ENCODE peak calls at places on chromosomes 1 and 21, in eight cellular contexts. Q, X, S, Y, P, O, W and T are unnamed samples. For H3K4me1, the result is how much of the 10 kb centered on the place peaks cover.

GRCh38 chr1:145871994-145872411 is 13.1 kb upstream of the PIAS3 start:
- DNase-seq in Q (peak), X (no peak), S (no peak), Y (peak), P (peak), O (peak), W (peak), T (no peak)

GRCh38 chr1:27137022-27137542 is 17.8 kb downstream of the SLC9A1 start:
- DNase-seq in Q (no peak), X (no peak), S (peak), Y (no peak), P (peak), O (peak), W (no peak), T (peak)

GRCh38 chr21:41953249-41953830 is 478 bp downstream of the C2CD2 start:
- DNase-seq in Q (peak), X (no peak), S (no peak), Y (no peak), P (no peak), O (peak), W (no peak), T (no peak)

GRCh38 chr1:12336436-12336835 is 106.6 kb downstream of the VPS13D start:
- DNase-seq in Q (peak), X (no peak), S (no peak), Y (peak), P (no peak), O (no peak), W (peak), T (no peak)

GRCh38 chr1:242546849-242547724 is 22.6 kb upstream of the PLD5 start:
- DNase-seq in Q (no peak), X (no peak), S (no peak), Y (no peak), P (no peak), O (no peak), W (no peak), T (no peak)

GRCh38 chr1:209546390-209547080 is 37.0 kb upstream of the CAMK1G start:
- DNase-seq in Q (no peak), X (no peak), S (no peak), Y (no peak), P (no peak), O (no peak), W (no peak), T (no peak)

GRCh38 chr1:154221815-154222081 is 993 bp downstream of the UBAP2L start:
- DNase-seq in Q (peak), X (peak), S (peak), Y (peak), P (peak), O (no peak), W (peak), T (no peak)

GRCh38 chr1:38098101-38098847 is 51.7 kb upstream of the POU3F1 start:
- DNase-seq in Q (no peak), X (no peak), S (no peak), Y (no peak), P (no peak), O (no peak), W (no peak), T (no peak)

GRCh38 chr1:219659682-219660081 is 46.8 kb upstream of the ZC3H11B start:
- DNase-seq in Q (no peak), X (peak), S (no peak), Y (peak), P (no peak), O (no peak), W (peak), T (no peak)

GRCh38 chr1:54604572-54605370 is 18.6 kb downstream of the FAM151A start:
- DNase-seq in Q (no peak), X (no peak), S (peak), Y (no peak), P (no peak), O (no peak), W (no peak), T (no peak)

GRCh38 chr1:23376890-23377811 is 7.5 kb upstream of the ZNF436 start:
- DNase-seq in Q (no peak), X (peak), S (no peak), Y (peak), P (no peak), O (no peak), W (peak), T (peak)

GRCh38 chr1:206459703-206460102 is 10.6 kb upstream of the IKBKE start:
- DNase-seq in Q (no peak), X (no peak), S (no peak), Y (no peak), P (no peak), O (no peak), W (no peak), T (no peak)

GRCh38 chr1:176617881-176618280 is 154.9 kb downstream of the PAPPA2 start:
- DNase-seq in Q (no peak), X (no peak), S (no peak), Y (no peak), P (no peak), O (no peak), W (peak), T (no peak)

GRCh38 chr1:32989160-32989894 is 24.7 kb upstream of the RNF19B start:
- DNase-seq in Q (peak), X (peak), S (no peak), Y (peak), P (peak), O (peak), W (peak), T (no peak)

GRCh38 chr1:221397606-221398005 is 344.3 kb downstream of the DUSP10 start:
- DNase-seq in Q (no peak), X (no peak), S (no peak), Y (no peak), P (no peak), O (no peak), W (no peak), T (no peak)

GRCh38 chr1:153985984-153986761 is at the start of gene RAB13:
- DNase-seq in Q (peak), X (peak), S (no peak), Y (peak), P (peak), O (peak), W (peak), T (peak)

GRCh38 chr1:105004515-105004914 is 1254.8 kb downstream of the AMY1C start:
- DNase-seq in Q (no peak), X (no peak), S (no peak), Y (no peak), P (no peak), O (no peak), W (no peak), T (no peak)

GRCh38 chr1:239718997-239719628 is 332.7 kb downstream of the CHRM3 start:
- DNase-seq in Q (no peak), X (no peak), S (no peak), Y (no peak), P (no peak), O (no peak), W (no peak), T (no peak)

GRCh38 chr1:160904783-160905616 is 20.0 kb upstream of the ITLN1 start:
- DNase-seq in Q (peak), X (no peak), S (no peak), Y (no peak), P (no peak), O (no peak), W (no peak), T (no peak)

GRCh38 chr1:237258871-237259270 is 216.9 kb downstream of the RYR2 start:
- DNase-seq in Q (peak), X (no peak), S (no peak), Y (peak), P (no peak), O (no peak), W (no peak), T (no peak)

GRCh38 chr1:153774780-153775431 is at the start of gene SLC27A3:
- DNase-seq in Q (peak), X (no peak), S (no peak), Y (peak), P (peak), O (peak), W (peak), T (no peak)

GRCh38 chr1:10724052-10724494 is 72.4 kb downstream of the CASZ1 start:
- DNase-seq in Q (peak), X (peak), S (no peak), Y (peak), P (no peak), O (peak), W (peak), T (no peak)

GRCh38 chr1:10724948-10725852 is 71.2 kb downstream of the CASZ1 start:
- DNase-seq in Q (no peak), X (no peak), S (no peak), Y (peak), P (no peak), O (peak), W (peak), T (no peak)

GRCh38 chr1:10727703-10728348 is 68.6 kb downstream of the CASZ1 start:
- DNase-seq in Q (no peak), X (no peak), S (no peak), Y (no peak), P (no peak), O (no peak), W (no peak), T (no peak)

GRCh38 chr1:10724511-10724910 is 71.9 kb downstream of the CASZ1 start:
- DNase-seq in Q (no peak), X (no peak), S (no peak), Y (no peak), P (no peak), O (no peak), W (no peak), T (no peak)

DNA sequence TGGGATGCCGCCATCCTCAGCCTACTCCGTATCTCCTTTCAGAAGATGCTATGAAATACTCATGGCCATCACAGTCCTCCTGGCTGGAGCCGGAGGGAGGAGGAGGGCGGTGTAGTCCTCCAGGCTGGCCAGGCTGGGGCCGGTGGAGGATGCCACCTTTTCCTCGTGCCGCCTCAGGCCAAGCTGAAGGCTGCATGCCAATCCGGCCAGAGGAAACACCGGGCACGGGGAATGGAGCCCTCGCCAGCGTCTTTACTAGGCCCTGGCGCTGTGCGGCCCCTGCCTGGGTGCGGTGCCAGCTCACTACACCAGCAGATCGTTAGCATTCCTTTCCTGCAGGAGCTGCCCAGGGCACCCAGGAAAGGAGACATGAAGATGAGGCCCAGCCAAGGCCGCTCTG is 70.1 kb downstream of the CASZ1 start:
- DNase-seq in Q (no peak), X (no peak), S (no peak), Y (no peak), P (no peak), O (peak), W (no peak), T (no peak)
- H3K4me1 ChIP-seq in Q (half or more), X (under half), S (under half), Y (under half), P (under half), O (under half), W (under half), T (under half)

DNA sequence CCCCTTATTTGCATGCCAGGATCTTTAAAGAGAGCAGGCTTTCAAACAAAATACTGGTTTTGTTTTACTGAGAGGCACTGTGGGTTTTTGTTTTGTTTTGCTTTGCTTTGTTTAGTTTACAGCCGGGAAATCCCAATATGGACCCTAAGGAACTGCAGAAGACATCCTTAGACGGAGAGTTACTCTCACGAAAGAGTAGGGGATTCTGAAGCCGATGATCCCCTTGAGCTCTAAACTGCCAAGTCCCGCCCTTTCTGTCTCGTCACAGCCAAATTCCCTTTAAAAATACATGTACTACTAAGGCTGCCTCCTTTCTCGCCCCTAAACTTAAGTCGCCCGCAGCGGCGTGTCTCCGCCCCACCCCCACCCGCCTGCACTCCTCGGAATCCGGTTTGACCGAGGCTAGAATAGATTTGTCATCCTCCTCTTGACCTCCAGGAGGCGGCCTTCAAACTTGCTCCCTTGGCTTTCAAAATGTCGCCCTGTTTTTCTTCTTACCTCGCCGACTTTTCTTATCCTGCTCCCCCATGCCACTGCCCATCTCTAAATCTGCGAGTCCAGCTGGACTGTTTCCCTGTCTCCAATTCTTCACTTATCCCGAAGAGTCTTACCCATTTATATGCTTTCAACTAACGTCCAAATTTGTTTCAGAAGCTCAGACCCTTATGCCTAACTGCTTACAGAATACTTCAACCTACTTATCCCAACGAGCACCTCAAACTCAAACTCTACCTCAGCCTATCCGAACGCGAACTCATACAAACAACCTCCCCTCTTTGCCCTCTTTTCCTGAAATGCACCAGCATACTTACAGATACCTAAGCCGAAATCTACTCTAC is 11.0 kb upstream of the BOLA1 start:
- DNase-seq in Q (peak), X (peak), S (peak), Y (peak), P (peak), O (peak), W (peak), T (peak)
- H3K4me3 ChIP-seq in Q (peak), X (peak), S (peak), Y (peak), P (peak), O (peak), W (peak), T (peak)

DNA sequence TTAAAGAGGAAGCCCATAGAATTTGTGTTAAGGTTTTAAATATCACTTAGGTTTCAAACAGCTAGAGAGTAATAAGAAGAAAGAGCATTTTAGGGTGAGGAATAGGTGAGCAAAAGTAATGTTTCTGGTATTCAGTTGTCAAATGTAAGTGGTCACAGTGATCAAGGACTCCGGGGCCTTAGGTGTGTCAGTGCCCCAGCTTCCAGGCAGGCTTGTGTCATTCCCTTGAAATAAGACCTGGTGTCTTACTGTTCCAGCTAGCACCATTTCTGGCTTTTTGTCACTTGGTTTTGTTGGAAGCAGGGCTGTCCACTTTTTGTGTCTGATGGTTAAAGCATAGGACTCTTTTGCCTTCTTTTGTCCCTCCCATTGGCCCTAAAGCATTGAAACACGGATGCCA is 69.6 kb downstream of the DYRK1A start:
- DNase-seq in Q (peak), X (no peak), S (no peak), Y (no peak), P (no peak), O (no peak), W (no peak), T (no peak)
- H3K4me1 ChIP-seq in Q (under half), X (under half), S (under half), Y (under half), P (under half), O (under half), W (under half), T (under half)

GRCh38 chr1:232877361-232877991 is 72.3 kb downstream of the MAP10 start:
- DNase-seq in Q (no peak), X (no peak), S (no peak), Y (no peak), P (no peak), O (no peak), W (no peak), T (peak)

GRCh38 chr1:232873412-232873811 is 68.2 kb downstream of the MAP10 start:
- DNase-seq in Q (no peak), X (no peak), S (no peak), Y (no peak), P (no peak), O (no peak), W (no peak), T (peak)

GRCh38 chr1:232876506-232877360 is 71.5 kb downstream of the MAP10 start:
- DNase-seq in Q (no peak), X (no peak), S (no peak), Y (no peak), P (no peak), O (no peak), W (no peak), T (no peak)

GRCh38 chr1:232873931-232874330 is 68.7 kb downstream of the MAP10 start:
- DNase-seq in Q (no peak), X (no peak), S (no peak), Y (no peak), P (no peak), O (no peak), W (peak), T (no peak)

GRCh38 chr1:232875536-232875935 is 70.3 kb downstream of the MAP10 start:
- DNase-seq in Q (no peak), X (no peak), S (no peak), Y (no peak), P (no peak), O (no peak), W (no peak), T (no peak)
- H3K4me3 ChIP-seq in Q (no peak), X (no peak), S (no peak), Y (no peak), P (no peak), O (no peak), W (no peak), T (no peak)

GRCh38 chr1:235319255-235319654 is 8.7 kb downstream of the ARID4B start:
- DNase-seq in Q (no peak), X (no peak), S (no peak), Y (no peak), P (no peak), O (no peak), W (no peak), T (no peak)
- H3K4me1 ChIP-seq in Q (under half), X (under half), S (under half), Y (under half), P (under half), O (under half), W (under half), T (under half)

GRCh38 chr1:226871047-226871365 is 590 bp downstream of the PSEN2 start:
- DNase-seq in Q (no peak), X (no peak), S (no peak), Y (no peak), P (no peak), O (no peak), W (no peak), T (no peak)

GRCh38 chr1:226872455-226872854 is 2.0 kb downstream of the PSEN2 start:
- DNase-seq in Q (no peak), X (no peak), S (no peak), Y (peak), P (no peak), O (no peak), W (no peak), T (no peak)

GRCh38 chr1:226870323-226871046 is at the start of gene PSEN2:
- DNase-seq in Q (peak), X (peak), S (peak), Y (peak), P (no peak), O (peak), W (peak), T (peak)

GRCh38 chr1:226870026-226870322 is 442 bp upstream of the PSEN2 start:
- DNase-seq in Q (no peak), X (no peak), S (no peak), Y (peak), P (peak), O (no peak), W (no peak), T (no peak)

GRCh38 chr1:226871636-226872327 is 1.4 kb downstream of the PSEN2 start:
- DNase-seq in Q (no peak), X (no peak), S (no peak), Y (no peak), P (no peak), O (no peak), W (no peak), T (no peak)
- H3K4me3 ChIP-seq in Q (no peak), X (peak), S (no peak), Y (peak), P (peak), O (peak), W (no peak), T (no peak)

GRCh38 chr1:10213186-10213585 is 2.8 kb downstream of the KIF1B start:
- DNase-seq in Q (no peak), X (no peak), S (no peak), Y (no peak), P (no peak), O (no peak), W (no peak), T (no peak)

GRCh38 chr1:10209905-10210810 is at the start of gene KIF1B:
- DNase-seq in Q (peak), X (peak), S (peak), Y (peak), P (peak), O (peak), W (peak), T (peak)

GRCh38 chr1:10211805-10212405 is 1.5 kb downstream of the KIF1B start:
- DNase-seq in Q (peak), X (peak), S (no peak), Y (no peak), P (no peak), O (no peak), W (no peak), T (no peak)

GRCh38 chr1:10210841-10211804 is 753 bp downstream of the KIF1B start:
- DNase-seq in Q (peak), X (peak), S (no peak), Y (peak), P (peak), O (peak), W (peak), T (no peak)

DNA sequence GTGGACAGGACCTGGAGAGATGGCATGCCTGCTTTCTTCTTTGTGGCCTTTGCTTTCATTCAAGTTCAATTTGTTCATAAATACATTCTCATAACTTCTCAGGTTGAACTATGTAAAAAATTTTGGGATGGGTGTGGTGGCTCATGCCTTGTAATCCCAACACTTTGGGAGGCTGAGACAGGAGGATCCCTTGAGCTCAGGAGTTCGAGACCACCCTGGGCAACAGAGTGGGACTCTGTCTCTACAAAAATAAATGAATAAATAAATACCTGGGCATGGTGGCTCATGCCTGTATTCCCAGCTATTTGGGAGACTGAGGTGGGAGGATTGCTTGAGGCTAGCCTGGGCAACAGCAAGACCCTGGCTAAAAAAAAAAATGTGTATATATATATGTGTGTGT is 2.1 kb downstream of the KIF1B start:
- DNase-seq in Q (no peak), X (no peak), S (no peak), Y (no peak), P (no peak), O (no peak), W (no peak), T (no peak)
- H3K4me1 ChIP-seq in Q (under half), X (under half), S (under half), Y (under half), P (under half), O (under half), W (under half), T (under half)

GRCh38 chr21:26449161-26449560 is 123.9 kb downstream of the CYYR1 start:
- DNase-seq in Q (peak), X (no peak), S (no peak), Y (peak), P (no peak), O (no peak), W (peak), T (no peak)
- H3K4me3 ChIP-seq in Q (no peak), X (no peak), S (no peak), Y (no peak), P (no peak), O (no peak), W (no peak), T (no peak)